ENCODE peak calls at places on chromosomes 1 and 21, in nine cellular contexts. M, Z, L, W, E, H, A, P and J are unnamed samples.
A peak's percentile ranks its signal among the peaks of the same experiment; 100 is the strongest.

GRCh38 chr1:97332716-97333115 is 588.1 kb downstream of the DPYD start:
- DNase-seq in P (no peak), M (no peak), A (no peak), H (no peak), Z (no peak), E (no peak), W (no peak), L (no peak), J (no peak)

GRCh38 chr1:233904979-233905415 is 521 bp downstream of the SLC35F3 start:
- DNase-seq in M (no peak), A (peak; percentile 30), L (no peak), P (no peak), E (no peak), W (no peak), Z (no peak), H (no peak), J (no peak)

GRCh38 chr1:9192578-9192977 is 42.0 kb upstream of the H6PD start:
- DNase-seq in H (no peak), P (no peak), M (no peak), L (no peak), A (no peak), W (no peak), Z (no peak), E (no peak), J (no peak)

GRCh38 chr1:116514708-116515525 is 55.9 kb downstream of the CD58 start:
- DNase-seq in W (peak; percentile 38), H (no peak), M (peak; percentile 67), Z (no peak), L (no peak), E (no peak), A (no peak), P (no peak), J (no peak)

GRCh38 chr1:167890400-167890799 is 23.5 kb downstream of the ADCY10 start:
- DNase-seq in P (no peak), A (no peak), M (no peak), W (no peak), H (no peak), Z (no peak), L (no peak), E (no peak), J (no peak)

GRCh38 chr1:58823481-58824010 is 39.7 kb upstream of the JUN start:
- DNase-seq in M (no peak), Z (peak; percentile 74), H (no peak), P (peak; percentile 25), W (no peak), E (no peak), A (no peak), L (no peak), J (no peak)

GRCh38 chr1:25854554-25854953 is 4.7 kb downstream of the AUNIP start:
- DNase-seq in E (peak; percentile 29), L (no peak), H (no peak), A (no peak), Z (no peak), M (no peak), P (no peak), W (no peak), J (peak; percentile 33)

GRCh38 chr21:17050646-17051045 is 462.2 kb upstream of the CXADR start:
- DNase-seq in A (no peak), M (no peak), W (no peak), Z (no peak), H (no peak), P (no peak), L (no peak), E (no peak), J (no peak)

GRCh38 chr1:209395169-209395568 is 188.3 kb upstream of the CAMK1G start:
- DNase-seq in Z (no peak), H (no peak), E (no peak), L (no peak), W (no peak), A (no peak), P (no peak), M (no peak), J (no peak)

GRCh38 chr21:35190201-35190701 is 141.1 kb upstream of the RUNX1 start:
- DNase-seq in H (no peak), L (no peak), E (no peak), A (no peak), P (no peak), W (no peak), M (no peak), Z (no peak), J (no peak)

GRCh38 chr1:98702976-98703375 is 41.5 kb downstream of the SNX7 start:
- DNase-seq in A (no peak), L (no peak), Z (no peak), P (no peak), W (no peak), E (no peak), M (no peak), H (no peak), J (no peak)

GRCh38 chr1:151534662-151535278 is 5.3 kb upstream of the TUFT1 start:
- DNase-seq in H (peak; percentile 81), Z (no peak), P (peak; percentile 85), M (peak; percentile 76), L (peak; percentile 56), A (peak; percentile 88), E (peak; percentile 71), W (peak; percentile 37), J (peak; percentile 49)

GRCh38 chr1:119713039-119713537 is 1.4 kb downstream of the PHGDH start:
- DNase-seq in A (no peak), E (peak; percentile 56), Z (no peak), H (peak; percentile 43), W (no peak), L (peak; percentile 77), M (no peak), P (no peak), J (no peak)

GRCh38 chr1:218521414-218522169 is 176.5 kb downstream of the TGFB2 start:
- DNase-seq in H (peak; percentile 42), P (no peak), Z (no peak), E (peak; percentile 82), A (peak; percentile 40), M (peak; percentile 4), L (peak; percentile 20), W (no peak), J (peak; percentile 33)